ENCODE peak calls at places on chromosomes 16 and 17, in four cellular contexts. One of them, this sample, is unnamed.

GRCh38 chr17:66138120-66138519 is 53.8 kb downstream of the CEP112 start:
- DNase-seq in RWPE1: no peak
- DNase-seq in testis: no peak
- DNase-seq in tibial nerve: no peak
- DNase-seq in this sample: no peak

GRCh38 chr17:21354796-21355385 is 21.3 kb upstream of the KCNJ12 start:
- DNase-seq in RWPE1: no peak
- DNase-seq in tibial nerve: no peak
- DNase-seq in testis: no peak
- DNase-seq in this sample: no peak

GRCh38 chr17:44204453-44204882 is 4.8 kb upstream of the ATXN7L3 start:
- DNase-seq in RWPE1: peak; percentile 57
- DNase-seq in tibial nerve: no peak
- DNase-seq in testis: no peak
- DNase-seq in this sample: no peak

GRCh38 chr16:67447508-67448076 is 16.7 kb downstream of the HSD11B2 start:
- DNase-seq in RWPE1: peak; percentile 32
- DNase-seq in tibial nerve: no peak
- DNase-seq in testis: no peak
- DNase-seq in this sample: no peak

GRCh38 chr16:66130296-66130910 is 236.1 kb upstream of the CDH5 start:
- DNase-seq in tibial nerve: no peak
- DNase-seq in RWPE1: no peak
- DNase-seq in testis: no peak
- DNase-seq in this sample: peak; percentile 50

GRCh38 chr17:4559851-4560820 is at the start of gene GGT6:
- DNase-seq in testis: peak; percentile 52
- DNase-seq in tibial nerve: no peak
- DNase-seq in RWPE1: no peak
- DNase-seq in this sample: no peak

GRCh38 chr17:43983515-43984411 is 20.7 kb upstream of the NAGS start:
- DNase-seq in testis: peak; percentile 52
- DNase-seq in tibial nerve: no peak
- DNase-seq in RWPE1: no peak
- DNase-seq in this sample: no peak

GRCh38 chr17:69373069-69373468 is 41.4 kb upstream of the MAP2K6 start:
- DNase-seq in tibial nerve: no peak
- DNase-seq in testis: no peak
- DNase-seq in RWPE1: no peak
- DNase-seq in this sample: no peak

GRCh38 chr17:83083368-83084201 is 4.2 kb downstream of the METRNL start:
- DNase-seq in testis: no peak
- DNase-seq in RWPE1: peak; percentile 75
- DNase-seq in tibial nerve: no peak
- DNase-seq in this sample: peak; percentile 94

GRCh38 chr16:15966420-15967222 is 17.2 kb downstream of the ABCC1 start:
- DNase-seq in tibial nerve: no peak
- DNase-seq in testis: no peak
- DNase-seq in RWPE1: peak; percentile 96
- DNase-seq in this sample: no peak

GRCh38 chr16:83653785-83654184 is 154.0 kb upstream of the HSBP1 start:
- DNase-seq in testis: no peak
- DNase-seq in tibial nerve: no peak
- DNase-seq in RWPE1: peak; percentile 18
- DNase-seq in this sample: no peak

GRCh38 chr17:34275881-34276280 is 5.9 kb downstream of the CCL7 start:
- DNase-seq in RWPE1: peak; percentile 35
- DNase-seq in testis: no peak
- DNase-seq in tibial nerve: no peak
- DNase-seq in this sample: peak; percentile 87

GRCh38 chr17:50045154-50045553 is 10.8 kb upstream of the ITGA3 start:
- DNase-seq in RWPE1: no peak
- DNase-seq in tibial nerve: peak; percentile 8
- DNase-seq in testis: no peak
- DNase-seq in this sample: no peak

GRCh38 chr17:28718317-28718672 is 627 bp upstream of the RAB34 start:
- DNase-seq in tibial nerve: no peak
- DNase-seq in RWPE1: no peak
- DNase-seq in testis: no peak
- DNase-seq in this sample: no peak

GRCh38 chr16:46918905-46919792 is 35.0 kb downstream of the GPT2 start:
- DNase-seq in tibial nerve: no peak
- DNase-seq in testis: no peak
- DNase-seq in RWPE1: no peak
- DNase-seq in this sample: no peak

GRCh38 chr17:72602517-72603345 is 481.9 kb downstream of the SOX9 start:
- DNase-seq in tibial nerve: no peak
- DNase-seq in RWPE1: no peak
- DNase-seq in testis: peak; percentile 88
- DNase-seq in this sample: no peak

GRCh38 chr16:77594798-77595625 is 127.3 kb upstream of the NUDT7 start:
- DNase-seq in RWPE1: no peak
- DNase-seq in testis: no peak
- DNase-seq in tibial nerve: no peak
- DNase-seq in this sample: no peak

GRCh38 chr16:10314811-10315210 is 71.0 kb upstream of the ATF7IP2 start:
- DNase-seq in testis: no peak
- DNase-seq in tibial nerve: no peak
- DNase-seq in RWPE1: peak; percentile 38
- DNase-seq in this sample: no peak

GRCh38 chr17:45431531-45432404 is 902 bp downstream of the ARHGAP27 start:
- DNase-seq in RWPE1: peak; percentile 94
- DNase-seq in tibial nerve: no peak
- DNase-seq in testis: peak; percentile 38
- DNase-seq in this sample: no peak

GRCh38 chr17:47009759-47010594 is 30.9 kb upstream of the RPRML start:
- DNase-seq in tibial nerve: no peak
- DNase-seq in RWPE1: no peak
- DNase-seq in testis: no peak
- DNase-seq in this sample: no peak

GRCh38 chr16:81831722-81832126 is 52.6 kb downstream of the PLCG2 start:
- DNase-seq in RWPE1: no peak
- DNase-seq in testis: peak; percentile 27
- DNase-seq in tibial nerve: no peak
- DNase-seq in this sample: no peak

GRCh38 chr17:37488009-37488604 is 1.6 kb upstream of the DUSP14 start:
- DNase-seq in RWPE1: peak; percentile 77
- DNase-seq in testis: no peak
- DNase-seq in tibial nerve: no peak
- DNase-seq in this sample: peak; percentile 94

GRCh38 chr16:83345846-83346245 is 461.9 kb upstream of the HSBP1 start:
- DNase-seq in tibial nerve: no peak
- DNase-seq in RWPE1: no peak
- DNase-seq in testis: no peak
- DNase-seq in this sample: no peak

GRCh38 chr16:66563574-66564334 is 2.5 kb upstream of the CMTM1 start:
- DNase-seq in RWPE1: no peak
- DNase-seq in tibial nerve: no peak
- DNase-seq in testis: no peak
- DNase-seq in this sample: no peak

GRCh38 chr17:83149761-83150251 is 70.4 kb downstream of the METRNL start:
- DNase-seq in testis: peak; percentile 12
- DNase-seq in tibial nerve: no peak
- DNase-seq in RWPE1: no peak
- DNase-seq in this sample: no peak

GRCh38 chr16:6682142-6682811 is 650.4 kb upstream of the RBFOX1 start:
- DNase-seq in RWPE1: no peak
- DNase-seq in tibial nerve: no peak
- DNase-seq in testis: peak; percentile 82
- DNase-seq in this sample: no peak

GRCh38 chr17:17420561-17421269 is 56.1 kb upstream of the MED9 start:
- DNase-seq in testis: no peak
- DNase-seq in RWPE1: no peak
- DNase-seq in tibial nerve: peak; percentile 91
- DNase-seq in this sample: peak; percentile 79

GRCh38 chr16:81553080-81553813 is 108.6 kb downstream of the CMIP start:
- DNase-seq in tibial nerve: no peak
- DNase-seq in RWPE1: no peak
- DNase-seq in testis: no peak
- DNase-seq in this sample: no peak

GRCh38 chr17:47907932-47908562 is 12.0 kb downstream of the SP2 start:
- DNase-seq in RWPE1: no peak
- DNase-seq in tibial nerve: no peak
- DNase-seq in testis: no peak
- DNase-seq in this sample: no peak

GRCh38 chr16:66271074-66272060 is 95.1 kb upstream of the CDH5 start:
- DNase-seq in testis: no peak
- DNase-seq in RWPE1: no peak
- DNase-seq in tibial nerve: no peak
- DNase-seq in this sample: no peak

GRCh38 chr17:9802294-9802693 is 10.9 kb upstream of the DHRS7C start:
- DNase-seq in testis: no peak
- DNase-seq in tibial nerve: no peak
- DNase-seq in RWPE1: peak; percentile 61
- DNase-seq in this sample: no peak

GRCh38 chr16:15961060-15961511 is 11.7 kb downstream of the ABCC1 start:
- DNase-seq in RWPE1: no peak
- DNase-seq in tibial nerve: no peak
- DNase-seq in testis: no peak
- DNase-seq in this sample: no peak

GRCh38 chr16:66695935-66696668 is 441 bp downstream of the CMTM4 start:
- DNase-seq in tibial nerve: no peak
- DNase-seq in RWPE1: peak; percentile 55
- DNase-seq in testis: peak; percentile 30
- DNase-seq in this sample: no peak

GRCh38 chr16:2299121-2299914 is 31.4 kb upstream of the RNPS1 start:
- DNase-seq in RWPE1: no peak
- DNase-seq in tibial nerve: no peak
- DNase-seq in testis: no peak
- DNase-seq in this sample: no peak

GRCh38 chr16:2295056-2295798 is 27.3 kb upstream of the RNPS1 start:
- DNase-seq in testis: no peak
- DNase-seq in tibial nerve: no peak
- DNase-seq in RWPE1: no peak
- DNase-seq in this sample: no peak

GRCh38 chr16:2297506-2297860 is 29.6 kb upstream of the RNPS1 start:
- DNase-seq in tibial nerve: no peak
- DNase-seq in testis: no peak
- DNase-seq in RWPE1: no peak
- DNase-seq in this sample: no peak

GRCh38 chr16:2298621-2299020 is 30.7 kb upstream of the RNPS1 start:
- DNase-seq in tibial nerve: no peak
- DNase-seq in RWPE1: no peak
- DNase-seq in testis: no peak
- DNase-seq in this sample: no peak

DNA sequence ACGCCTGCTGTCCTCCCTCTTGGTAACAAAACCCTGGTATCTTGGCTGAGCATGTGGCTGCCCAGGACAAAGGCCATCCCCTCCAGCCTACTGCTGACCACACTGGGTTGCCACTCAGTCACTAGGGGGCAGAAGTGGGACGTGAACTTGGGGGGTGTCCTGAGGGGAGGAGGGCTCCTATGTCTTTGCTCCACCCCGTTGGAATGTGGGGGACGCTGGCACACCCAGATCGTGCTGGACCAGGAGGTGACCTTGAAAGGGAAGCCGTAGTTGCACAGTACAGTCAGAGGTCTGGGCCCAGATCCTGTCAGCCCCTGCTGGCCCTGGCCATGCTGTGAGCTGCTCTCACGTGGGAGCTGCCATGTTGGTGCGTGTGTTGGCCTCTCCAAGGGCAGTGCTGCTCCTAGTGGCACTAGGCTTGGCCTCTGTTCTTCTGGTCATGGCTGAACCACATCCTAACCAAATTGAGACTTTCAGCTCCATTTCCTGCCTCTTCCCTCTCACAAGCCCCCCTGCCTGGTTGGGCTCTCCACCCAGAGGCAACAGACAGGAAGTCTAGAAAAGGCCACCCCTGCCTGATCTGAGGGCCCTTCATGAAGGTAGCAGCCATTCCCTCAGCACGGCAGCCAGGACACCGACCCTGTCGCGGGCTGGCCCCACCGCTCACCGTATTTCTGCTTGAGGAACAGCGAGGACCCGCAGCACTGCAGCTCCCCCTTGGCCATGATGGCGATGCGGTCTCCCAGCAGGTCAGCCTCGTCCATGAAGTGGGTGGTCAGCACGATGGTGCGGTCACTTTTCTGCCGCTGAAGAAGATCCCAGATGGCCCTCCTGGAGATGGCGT is 29.0 kb upstream of the RNPS1 start:
- DNase-seq in testis: peak; percentile 88
- DNase-seq in tibial nerve: no peak
- DNase-seq in RWPE1: no peak
- DNase-seq in this sample: no peak
- TF ChIP-seq CTCF in testis: peak; percentile 55
- TF ChIP-seq CTCF in tibial nerve: peak; percentile 11
- TF ChIP-seq CTCF in RWPE1: no peak
- TF ChIP-seq CTCF in this sample: peak; percentile 37

GRCh38 chr16:30585400-30586191 is at the start of gene ZNF785:
- DNase-seq in tibial nerve: peak; percentile 94
- DNase-seq in testis: peak; percentile 99
- DNase-seq in RWPE1: peak; percentile 99
- DNase-seq in this sample: peak; percentile 98
- TF ChIP-seq CTCF in tibial nerve: peak; percentile 30
- TF ChIP-seq CTCF in testis: no peak
- TF ChIP-seq CTCF in RWPE1: no peak
- TF ChIP-seq CTCF in this sample: peak; percentile 34

GRCh38 chr16:85821441-85821901 is 22.0 kb downstream of the COX4I1 start:
- DNase-seq in tibial nerve: peak; percentile 55
- DNase-seq in RWPE1: peak; percentile 85
- DNase-seq in testis: peak; percentile 88
- DNase-seq in this sample: peak; percentile 35

GRCh38 chr16:85819711-85820110 is 20.2 kb downstream of the COX4I1 start:
- DNase-seq in testis: no peak
- DNase-seq in RWPE1: no peak
- DNase-seq in tibial nerve: no peak
- DNase-seq in this sample: no peak

GRCh38 chr16:85820604-85821372 is 21.3 kb downstream of the COX4I1 start:
- DNase-seq in RWPE1: peak; percentile 18
- DNase-seq in testis: no peak
- DNase-seq in tibial nerve: no peak
- DNase-seq in this sample: no peak

GRCh38 chr16:85822145-85822544 is 22.6 kb downstream of the COX4I1 start:
- DNase-seq in RWPE1: no peak
- DNase-seq in testis: no peak
- DNase-seq in tibial nerve: no peak
- DNase-seq in this sample: no peak

GRCh38 chr16:85819245-85819644 is 19.8 kb downstream of the COX4I1 start:
- DNase-seq in testis: peak; percentile 92
- DNase-seq in tibial nerve: peak; percentile 71
- DNase-seq in RWPE1: peak; percentile 74
- DNase-seq in this sample: peak; percentile 36
- TF ChIP-seq CTCF in testis: peak; percentile 38
- TF ChIP-seq CTCF in tibial nerve: peak; percentile 67
- TF ChIP-seq CTCF in RWPE1: peak; percentile 75
- TF ChIP-seq CTCF in this sample: peak; percentile 74

DNA sequence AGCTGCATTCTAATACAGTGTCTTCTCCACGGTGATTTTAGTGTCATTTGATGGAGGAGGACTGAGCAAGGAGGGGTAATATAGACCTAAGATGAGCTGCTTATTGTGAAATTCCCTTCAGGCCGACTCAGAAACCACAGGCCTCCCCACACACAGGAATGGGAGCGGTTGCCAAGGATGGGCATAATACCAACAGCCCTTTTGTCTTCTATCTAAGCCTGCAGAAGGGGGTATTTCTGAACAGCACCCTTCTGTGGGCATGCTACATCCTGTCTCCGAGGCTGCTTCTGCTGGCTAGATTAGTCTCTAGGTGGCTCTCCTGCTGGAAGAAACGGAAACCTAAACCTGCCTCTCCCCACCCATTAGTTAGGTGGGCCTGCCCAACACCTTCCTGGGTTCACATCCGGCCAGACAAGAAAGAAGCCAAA is 72.9 kb downstream of the CCDC182 start:
- DNase-seq in testis: no peak
- DNase-seq in RWPE1: peak; percentile 36
- DNase-seq in tibial nerve: no peak
- DNase-seq in this sample: peak; percentile 4
- TF ChIP-seq CTCF in testis: no peak
- TF ChIP-seq CTCF in RWPE1: peak; percentile 63
- TF ChIP-seq CTCF in tibial nerve: no peak
- TF ChIP-seq CTCF in this sample: no peak

This sample was measured in AG09319.